ENCODE peak calls at places on chromosomes 6 and 20, in six cellular contexts. D, K, U, L, W and Y are unnamed samples.

GRCh38 chr6:15380354-15380753 is 134.5 kb downstream of the JARID2 start:
- DNase-seq in W (no peak), D (no peak), L (no peak), K (no peak), U (no peak), Y (no peak)

GRCh38 chr6:35494161-35494563 is 2.7 kb downstream of the TEAD3 start:
- DNase-seq in L (no peak), K (no peak), D (no peak), W (no peak), U (no peak), Y (no peak)

GRCh38 chr6:149985506-149985937 is 21.8 kb downstream of the ULBP1 start:
- DNase-seq in K (no peak), W (no peak), D (no peak), L (no peak), U (no peak), Y (no peak)

GRCh38 chr6:108760158-108761050 is 87.8 kb upstream of the ARMC2 start:
- DNase-seq in W (no peak), U (no peak), K (no peak), L (no peak), D (no peak), Y (no peak)

GRCh38 chr20:35866446-35867202 is 87.7 kb downstream of the SCAND1 start:
- DNase-seq in W (no peak), L (no peak), D (no peak), K (no peak), U (no peak), Y (no peak)

GRCh38 chr6:106005954-106006353 is 80.2 kb upstream of the PRDM1 start:
- DNase-seq in U (no peak), D (no peak), K (no peak), L (no peak), W (no peak), Y (no peak)

GRCh38 chr20:61162506-61162905 is 89.6 kb upstream of the CDH4 start:
- DNase-seq in K (no peak), U (no peak), D (no peak), W (no peak), L (no peak), Y (no peak)

GRCh38 chr6:82195619-82196018 is 51.9 kb downstream of the IBTK start:
- DNase-seq in L (no peak), K (no peak), W (no peak), D (no peak), U (no peak), Y (no peak)

GRCh38 chr20:1671891-1672669 is 14.5 kb upstream of the SIRPG start:
- DNase-seq in U (peak; percentile 83), L (no peak), W (no peak), K (no peak), D (no peak), Y (no peak)

GRCh38 chr6:85126448-85127178 is 323.3 kb upstream of the NT5E start:
- DNase-seq in U (no peak), W (peak; percentile 76), L (peak; percentile 47), K (no peak), D (no peak), Y (no peak)

GRCh38 chr20:57089701-57090144 is 176.7 kb downstream of the BMP7 start:
- DNase-seq in U (no peak), K (peak; percentile 94), W (peak; percentile 86), D (no peak), L (peak; percentile 34), Y (peak; percentile 78)

GRCh38 chr6:37862992-37863391 is 43.5 kb downstream of the ZFAND3 start:
- DNase-seq in U (no peak), L (no peak), D (no peak), W (no peak), K (no peak), Y (no peak)

GRCh38 chr20:53774487-53775203 is 181.0 kb upstream of the ZNF217 start:
- DNase-seq in W (no peak), L (peak; percentile 54), D (no peak), K (no peak), U (no peak), Y (no peak)

GRCh38 chr6:83862776-83863471 is 3.4 kb downstream of the CYB5R4 start:
- DNase-seq in W (no peak), K (no peak), D (no peak), L (no peak), U (no peak), Y (no peak)

GRCh38 chr20:24762791-24763350 is 186.2 kb upstream of the CST7 start:
- DNase-seq in W (peak; percentile 61), L (no peak), U (no peak), D (no peak), K (no peak), Y (peak; percentile 14)

GRCh38 chr6:130958468-130958867 is 104.6 kb downstream of the EPB41L2 start:
- DNase-seq in K (no peak), U (no peak), W (no peak), L (no peak), D (no peak), Y (no peak)

GRCh38 chr6:25456249-25456648 is 177.1 kb downstream of the CARMIL1 start:
- DNase-seq in D (no peak), K (no peak), W (no peak), L (no peak), U (no peak), Y (no peak)

GRCh38 chr6:170167657-170168159 is 123.2 kb downstream of the DLL1 start:
- DNase-seq in W (peak; percentile 65), L (no peak), U (no peak), D (no peak), K (peak; percentile 64), Y (peak; percentile 58)

GRCh38 chr20:56439784-56440291 is 27.8 kb downstream of the CASS4 start:
- DNase-seq in L (no peak), U (no peak), K (no peak), W (no peak), D (no peak), Y (peak; percentile 35)

GRCh38 chr6:57432162-57432561 is 114.7 kb downstream of the PRIM2 start:
- DNase-seq in K (no peak), D (no peak), W (no peak), U (no peak), L (no peak), Y (no peak)

GRCh38 chr20:43963872-43964791 is 49.5 kb downstream of the TOX2 start:
- DNase-seq in D (no peak), L (no peak), W (peak; percentile 81), K (no peak), U (no peak), Y (no peak)

GRCh38 chr20:58927490-58928061 is 53.5 kb upstream of the NELFCD start:
- DNase-seq in L (no peak), U (no peak), D (no peak), K (no peak), W (no peak), Y (no peak)

GRCh38 chr6:124854338-124854922 is 107.8 kb upstream of the RNF217 start:
- DNase-seq in W (no peak), U (no peak), L (no peak), D (no peak), K (no peak), Y (no peak)

DNA sequence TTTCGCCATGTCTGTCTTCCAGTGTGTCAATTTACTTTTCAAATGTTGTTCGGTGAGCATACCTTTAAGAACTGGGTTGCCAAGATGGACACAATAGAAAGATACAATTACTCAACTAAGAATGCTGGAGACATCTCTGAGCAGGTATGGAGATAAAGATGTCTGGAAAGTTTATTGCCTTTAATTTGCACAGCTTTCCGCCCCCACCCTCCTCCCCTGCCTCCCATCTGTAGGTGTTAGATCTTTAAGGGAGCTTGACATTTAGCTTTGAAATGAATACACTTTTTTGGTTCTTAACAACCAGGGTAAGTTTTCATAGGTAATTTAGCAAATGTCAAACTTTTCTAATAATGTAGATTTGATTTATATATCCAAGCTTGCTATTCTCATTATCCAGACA is 104.4 kb downstream of the BTBD3 start:
- DNase-seq in D (no peak), U (peak; percentile 39), L (no peak), K (no peak), W (no peak), Y (no peak)
- TF ChIP-seq POLR2AphosphoS5 in D (no peak), U (no peak), L (no peak), K (no peak), W (no peak), Y (no peak)

DNA sequence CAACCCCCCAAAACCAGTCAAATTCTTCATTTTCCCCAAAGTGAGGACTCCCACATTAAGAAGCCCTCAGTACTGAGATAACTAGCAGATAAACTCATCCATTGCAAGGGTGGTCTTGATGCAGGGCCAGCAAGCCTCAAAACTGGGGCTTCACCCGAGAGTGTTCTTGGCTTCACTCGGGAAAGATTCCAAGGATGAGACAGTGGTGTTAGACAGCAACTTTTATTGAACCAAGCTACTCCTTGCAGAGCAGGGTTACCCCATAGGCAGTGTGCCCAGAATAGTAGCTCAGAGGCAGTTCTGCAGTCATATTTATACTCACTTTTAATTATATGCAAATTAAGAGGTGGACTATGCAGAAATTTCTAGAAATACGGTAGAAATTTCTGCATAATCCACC is 15.8 kb upstream of the HLA-DQA1 start:
- DNase-seq in D (no peak), U (no peak), W (no peak), K (no peak), L (no peak), Y (no peak)
- TF ChIP-seq POLR2A in D (peak; percentile 41), U (no peak), W (no peak), K (no peak), L (no peak), Y (no peak)

GRCh38 chr6:142457638-142458406 is 156.0 kb downstream of the ADGRG6 start:
- DNase-seq in L (no peak), D (no peak), K (no peak), W (no peak), U (no peak), Y (no peak)

GRCh38 chr6:142463988-142464387 is 162.2 kb downstream of the ADGRG6 start:
- DNase-seq in D (no peak), W (no peak), U (no peak), L (no peak), K (no peak), Y (no peak)

GRCh38 chr6:142459267-142459666 is 157.5 kb downstream of the ADGRG6 start:
- DNase-seq in U (no peak), K (no peak), W (no peak), L (no peak), D (no peak), Y (no peak)

GRCh38 chr6:142458857-142459256 is 157.1 kb downstream of the ADGRG6 start:
- DNase-seq in W (no peak), D (no peak), K (no peak), U (no peak), L (no peak), Y (no peak)

DNA sequence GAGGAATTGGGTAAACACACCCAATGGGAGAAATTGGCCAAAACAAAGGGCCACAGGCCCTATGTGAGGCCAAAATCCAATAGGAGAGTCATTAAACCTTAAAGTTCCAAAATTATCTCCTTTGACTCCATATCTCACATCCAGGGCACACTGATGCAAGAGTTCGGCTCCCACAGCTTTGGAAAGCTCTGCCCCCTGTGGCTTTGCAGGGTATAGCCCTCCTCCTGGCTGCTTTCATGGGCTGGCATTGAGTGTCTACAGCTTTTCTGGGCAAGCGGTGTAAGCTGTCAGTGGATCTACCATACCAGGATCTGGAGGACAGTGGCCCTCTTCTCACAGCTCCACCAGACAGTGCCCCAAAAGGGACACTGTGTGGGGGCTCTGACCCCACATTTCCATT is 160.5 kb downstream of the ADGRG6 start:
- DNase-seq in W (no peak), D (no peak), L (no peak), U (no peak), K (no peak), Y (no peak)
- TF ChIP-seq POLR2AphosphoS5 in W (no peak), D (no peak), L (no peak), U (no peak), K (no peak), Y (no peak)

DNA sequence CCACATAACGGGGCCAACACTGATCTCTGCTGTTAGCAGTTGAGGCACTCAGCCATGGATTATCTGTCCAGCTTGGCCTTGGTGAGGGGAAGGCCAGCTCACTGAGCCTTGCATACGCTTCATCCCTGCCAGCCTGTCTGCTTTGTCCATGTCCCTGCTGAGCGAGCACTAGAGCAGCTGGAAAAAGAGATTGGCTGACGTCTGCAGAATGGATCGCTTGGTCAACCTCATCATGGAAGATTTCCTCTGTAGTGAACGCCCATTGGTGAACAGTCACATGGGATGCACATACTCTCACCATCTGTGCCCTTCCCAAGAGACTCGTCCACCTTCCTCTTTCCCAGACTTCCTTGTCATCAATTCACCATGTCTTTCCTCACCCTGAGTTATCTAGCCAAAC is 26.9 kb downstream of the MUC22 start:
- DNase-seq in L (no peak), U (no peak), K (no peak), W (no peak), D (no peak), Y (no peak)
- TF ChIP-seq POLR2A in L (no peak), U (no peak), K (no peak), W (no peak), D (no peak), Y (no peak)